ENCODE peak calls at places on chromosomes 4 and X, in four cellular contexts. L is stimulated activated CD8-positive, alpha-beta memory T cell treated with anti-CD3 and anti-CD28 coated beads, Interleukin-15, amount 100 ng/mL, for 24 hours; N is NCI-H1417; F is EL. E is an unnamed sample.

GRCh38 chr4:156388826-156389225 is 435.2 kb upstream of the CTSO start:
- DNase-seq in N (no peak), F (peak), L (no peak), E (no peak)

GRCh38 chr4:6369924-6370645 is 100.4 kb downstream of the WFS1 start:
- DNase-seq in N (no peak), F (no peak), L (no peak), E (no peak)

GRCh38 chr4:143441678-143442077 is 71.8 kb upstream of the SMARCA5 start:
- DNase-seq in N (peak), F (no peak), L (no peak), E (no peak)

GRCh38 chrX:112612558-112612957 is 67.2 kb downstream of the LHFPL1 start:
- DNase-seq in L (no peak), N (no peak), F (no peak), E (no peak)

GRCh38 chrX:148885203-148885602 is 384.8 kb downstream of the AFF2 start:
- DNase-seq in N (no peak), F (no peak), L (no peak), E (no peak)

GRCh38 chr4:77022581-77023133 is 53.1 kb downstream of the CCNI start:
- DNase-seq in L (no peak), F (peak), N (peak), E (no peak)

GRCh38 chrX:30822068-30822671 is 66.9 kb downstream of the TAB3 start:
- DNase-seq in N (no peak), F (peak), L (no peak), E (no peak)

GRCh38 chr4:177728361-177729152 is 286.3 kb upstream of the AGA start:
- DNase-seq in L (no peak), F (no peak), N (no peak), E (peak)

GRCh38 chrX:150899191-150899757 is 806 bp upstream of the CD99L2 start:
- DNase-seq in L (no peak), F (peak), N (peak), E (peak)

GRCh38 chrX:150508018-150508417 is 60.4 kb upstream of the MTM1 start:
- DNase-seq in L (no peak), N (no peak), F (no peak), E (no peak)

GRCh38 chr4:8171941-8172924 is 13.6 kb upstream of the ABLIM2 start:
- DNase-seq in F (no peak), N (no peak), L (no peak), E (no peak)

GRCh38 chr4:66568001-66568400 is 897.7 kb upstream of the EPHA5 start:
- DNase-seq in F (no peak), L (no peak), N (no peak), E (no peak)

GRCh38 chrX:46327229-46328081 is 217.8 kb downstream of the ZNF674 start:
- DNase-seq in L (no peak), F (peak), N (no peak), E (no peak)

GRCh38 chrX:31356501-31357263 is 284.8 kb upstream of the FTHL17 start:
- DNase-seq in L (no peak), N (peak), F (no peak), E (no peak)

GRCh38 chr4:158783775-158784174 is 14.9 kb downstream of the FNIP2 start:
- DNase-seq in N (no peak), F (peak), L (no peak), E (no peak)

GRCh38 chr4:119038465-119038864 is 97.2 kb upstream of the MYOZ2 start:
- DNase-seq in F (peak), L (no peak), N (no peak), E (no peak)

GRCh38 chr4:85829276-85830051 is 354.5 kb downstream of the ARHGAP24 start:
- DNase-seq in N (no peak), F (no peak), L (no peak), E (peak)

GRCh38 chr4:163344147-163345050 is 707 bp downstream of the NPY5R start:
- DNase-seq in F (no peak), L (no peak), N (peak), E (no peak)

GRCh38 chrX:11755724-11756123 is 2.3 kb upstream of the MSL3 start:
- DNase-seq in L (no peak), F (no peak), N (peak), E (no peak)

GRCh38 chrX:70998402-70999027 is 67.6 kb upstream of the SLC7A3 start:
- DNase-seq in L (no peak), N (no peak), F (peak), E (peak)

GRCh38 chr4:177696438-177696966 is 254.3 kb upstream of the AGA start:
- DNase-seq in F (no peak), L (no peak), N (no peak), E (no peak)

GRCh38 chrX:2828404-2829065 is at the start of gene GYG2:
- DNase-seq in F (peak), N (no peak), L (no peak), E (no peak)

GRCh38 chr4:73707918-73708577 is 32.3 kb upstream of the CXCL8 start:
- DNase-seq in N (no peak), F (peak), L (no peak), E (no peak)

GRCh38 chr4:130659314-130659713 is 1563.4 kb downstream of the C4orf33 start:
- DNase-seq in L (no peak), F (no peak), N (no peak), E (no peak)